ENCODE peak calls at places on chromosomes 13 and 19, in seven cellular contexts. N, K, D, J, Q, L and R are unnamed samples.

GRCh38 chr13:75550159-75550567 is 572 bp downstream of the UCHL3 start:
- DNase-seq in N (peak), K (peak), D (peak), J (peak), Q (peak), L (peak), R (peak)

GRCh38 chr19:11339254-11340098 is at the start of gene RAB3D:
- DNase-seq in N (peak), K (peak), D (peak), J (peak), Q (peak), L (peak), R (no peak)

GRCh38 chr13:28489975-28490550 is 4.9 kb downstream of the FLT1 start:
- DNase-seq in N (no peak), K (no peak), D (no peak), J (no peak), Q (no peak), L (no peak), R (no peak)

GRCh38 chr19:28426110-28426901 is 786.6 kb downstream of the UQCRFS1 start:
- DNase-seq in N (no peak), K (no peak), D (no peak), J (no peak), Q (no peak), L (no peak), R (no peak)

GRCh38 chr13:77896536-77896935 is 22.1 kb downstream of the EDNRB start:
- DNase-seq in N (no peak), K (no peak), D (peak), J (no peak), Q (peak), L (no peak), R (no peak)

GRCh38 chr19:5587071-5587455 is 19.3 kb upstream of the TINCR start:
- DNase-seq in N (no peak), K (no peak), D (no peak), J (no peak), Q (no peak), L (no peak), R (no peak)

GRCh38 chr13:99371956-99372355 is 64.8 kb upstream of the GPR183 start:
- DNase-seq in N (no peak), K (no peak), D (no peak), J (no peak), Q (no peak), L (no peak), R (no peak)

GRCh38 chr13:42047561-42048322 is 706 bp upstream of the DGKH start:
- DNase-seq in N (peak), K (no peak), D (peak), J (no peak), Q (peak), L (peak), R (no peak)

GRCh38 chr13:97122381-97122996 is 99.6 kb upstream of the MBNL2 start:
- DNase-seq in N (no peak), K (no peak), D (peak), J (no peak), Q (peak), L (peak), R (peak)

GRCh38 chr19:17332360-17332676 is 2.3 kb downstream of the ANO8 start:
- DNase-seq in N (no peak), K (no peak), D (no peak), J (no peak), Q (no peak), L (no peak), R (no peak)

GRCh38 chr13:106246817-106247216 is 288.6 kb downstream of the EFNB2 start:
- DNase-seq in N (no peak), K (no peak), D (no peak), J (no peak), Q (no peak), L (no peak), R (no peak)

GRCh38 chr13:98930014-98930625 is 47.7 kb downstream of the DOCK9 start:
- DNase-seq in N (peak), K (no peak), D (no peak), J (no peak), Q (no peak), L (no peak), R (no peak)

GRCh38 chr19:15014579-15014978 is 34.7 kb upstream of the CASP14 start:
- DNase-seq in N (peak), K (no peak), D (no peak), J (no peak), Q (peak), L (no peak), R (no peak)

GRCh38 chr13:25766576-25766975 is 285.2 kb downstream of the SHISA2 start:
- DNase-seq in N (no peak), K (no peak), D (no peak), J (no peak), Q (no peak), L (peak), R (no peak)

GRCh38 chr19:46610851-46611770 is 10.0 kb downstream of the CALM3 start:
- DNase-seq in N (no peak), K (peak), D (peak), J (no peak), Q (no peak), L (no peak), R (no peak)

GRCh38 chr19:46608581-46609345 is 7.6 kb downstream of the CALM3 start:
- DNase-seq in N (no peak), K (no peak), D (no peak), J (no peak), Q (no peak), L (no peak), R (no peak)

GRCh38 chr19:46609511-46610412 is 8.6 kb downstream of the CALM3 start:
- DNase-seq in N (no peak), K (no peak), D (no peak), J (no peak), Q (no peak), L (no peak), R (no peak)

GRCh38 chr19:46611791-46612190 is 10.7 kb downstream of the CALM3 start:
- DNase-seq in N (no peak), K (no peak), D (no peak), J (no peak), Q (no peak), L (no peak), R (no peak)

DNA sequence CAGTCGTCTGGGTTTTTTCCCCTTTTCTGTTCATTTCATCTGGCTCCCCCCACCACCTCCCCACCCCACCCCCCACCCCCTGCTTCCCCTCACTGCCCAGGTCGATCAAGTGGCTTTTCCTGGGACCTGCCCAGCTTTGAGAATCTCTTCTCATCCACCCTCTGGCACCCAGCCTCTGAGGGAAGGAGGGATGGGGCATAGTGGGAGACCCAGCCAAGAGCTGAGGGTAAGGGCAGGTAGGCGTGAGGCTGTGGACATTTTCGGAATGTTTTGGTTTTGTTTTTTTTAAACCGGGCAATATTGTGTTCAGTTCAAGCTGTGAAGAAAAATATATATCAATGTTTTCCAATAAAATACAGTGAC is 9.3 kb downstream of the CALM3 start:
- DNase-seq in N (no peak), K (no peak), D (no peak), J (no peak), Q (no peak), L (no peak), R (no peak)
- TF ChIP-seq EZH2 in N (no peak), K (no peak), D (no peak), J (no peak), Q (no peak), L (no peak), R (no peak)

GRCh38 chr19:50269653-50270052 is 59.5 kb downstream of the KCNC3 start:
- DNase-seq in N (no peak), K (no peak), D (no peak), J (no peak), Q (no peak), L (no peak), R (no peak)
- TF ChIP-seq EZH2 in N (no peak), K (no peak), D (no peak), J (no peak), Q (no peak), L (no peak), R (no peak)

GRCh38 chr13:93635687-93636086 is 409.1 kb downstream of the GPC6 start:
- DNase-seq in N (no peak), K (no peak), D (peak), J (no peak), Q (no peak), L (no peak), R (no peak)
- TF ChIP-seq EZH2 in N (no peak), K (no peak), D (no peak), J (no peak), Q (no peak), L (no peak), R (no peak)

GRCh38 chr13:112328936-112329335 is 47.2 kb upstream of the SPACA7 start:
- DNase-seq in N (no peak), K (no peak), D (no peak), J (no peak), Q (no peak), L (no peak), R (no peak)

GRCh38 chr13:112331675-112332074 is 44.5 kb upstream of the SPACA7 start:
- DNase-seq in N (no peak), K (no peak), D (no peak), J (no peak), Q (no peak), L (no peak), R (no peak)

GRCh38 chr13:112329376-112329775 is 46.8 kb upstream of the SPACA7 start:
- DNase-seq in N (no peak), K (no peak), D (no peak), J (no peak), Q (no peak), L (no peak), R (no peak)

GRCh38 chr13:112330066-112330465 is 46.1 kb upstream of the SPACA7 start:
- DNase-seq in N (no peak), K (no peak), D (no peak), J (no peak), Q (no peak), L (no peak), R (no peak)

GRCh38 chr13:112330479-112331407 is 45.4 kb upstream of the SPACA7 start:
- DNase-seq in N (peak), K (no peak), D (no peak), J (no peak), Q (no peak), L (no peak), R (no peak)
- TF ChIP-seq EZH2 in N (no peak), K (no peak), D (no peak), J (no peak), Q (no peak), L (no peak), R (no peak)

GRCh38 chr19:50661675-50662441 is 12.6 kb downstream of the C19orf81 start:
- DNase-seq in N (no peak), K (no peak), D (no peak), J (no peak), Q (no peak), L (no peak), R (no peak)
- TF ChIP-seq EZH2 in N (no peak), K (no peak), D (no peak), J (no peak), Q (no peak), L (no peak), R (no peak)

GRCh38 chr19:7596191-7596937 is 701 bp downstream of the CAMSAP3 start:
- DNase-seq in N (peak), K (no peak), D (no peak), J (no peak), Q (no peak), L (no peak), R (no peak)
- TF ChIP-seq EZH2 in N (no peak), K (peak), D (peak), J (no peak), Q (no peak), L (no peak), R (no peak)